ENCODE peak calls at places on chromosomes 7 and 10, in ten cellular contexts. N, C, S, E, U, D, W, G, L and I are unnamed samples.

GRCh38 chr10:29734980-29735627 is 100.3 kb upstream of the SVIL start:
- DNase-seq in N (peak; percentile 30), C (no peak), S (peak; percentile 66), E (peak; percentile 40), U (peak; percentile 81), D (peak; percentile 36), W (no peak), G (peak; percentile 55), L (peak; percentile 84), I (no peak)

GRCh38 chr10:34504534-34504933 is 310.6 kb downstream of the PARD3 start:
- DNase-seq in N (peak; percentile 96), C (peak; percentile 71), S (no peak), E (no peak), U (no peak), D (peak; percentile 74), W (peak; percentile 58), G (no peak), L (no peak), I (peak; percentile 79)

GRCh38 chr10:84314269-84314668 is 14.1 kb upstream of the CCSER2 start:
- DNase-seq in N (no peak), C (no peak), S (no peak), E (no peak), U (no peak), D (no peak), W (no peak), G (no peak), L (no peak), I (no peak)

GRCh38 chr7:25852995-25853713 is 298.8 kb upstream of the NFE2L3 start:
- DNase-seq in N (no peak), C (no peak), S (no peak), E (no peak), U (no peak), D (no peak), W (no peak), G (no peak), L (no peak), I (no peak)

GRCh38 chr7:83005410-83005809 is 157.3 kb downstream of the PCLO start:
- DNase-seq in N (peak; percentile 60), C (no peak), S (no peak), E (peak; percentile 11), U (no peak), D (peak; percentile 43), W (no peak), G (no peak), L (no peak), I (no peak)

GRCh38 chr7:72099784-72100183 is 312.4 kb downstream of the CALN1 start:
- DNase-seq in N (no peak), C (no peak), S (no peak), E (no peak), U (no peak), D (no peak), W (peak; percentile 90), G (no peak), L (no peak), I (no peak)

GRCh38 chr7:98879198-98879988 is 1.1 kb downstream of the TRRAP start:
- DNase-seq in N (peak; percentile 59), C (peak; percentile 17), S (peak; percentile 60), E (peak; percentile 89), U (no peak), D (peak; percentile 51), W (peak; percentile 14), G (no peak), L (no peak), I (peak; percentile 27)

GRCh38 chr10:46284286-46285229 is 2.2 kb upstream of the ANTXRL start:
- DNase-seq in N (peak; percentile 74), C (peak; percentile 34), S (peak; percentile 93), E (peak; percentile 76), U (peak; percentile 87), D (peak; percentile 89), W (peak; percentile 54), G (peak; percentile 81), L (peak; percentile 91), I (peak; percentile 17)

GRCh38 chr7:4805110-4805978 is 29.9 kb downstream of the AP5Z1 start:
- DNase-seq in N (no peak), C (no peak), S (no peak), E (no peak), U (no peak), D (no peak), W (no peak), G (no peak), L (peak; percentile 61), I (no peak)

GRCh38 chr10:12483996-12484944 is 134.9 kb downstream of the CAMK1D start:
- DNase-seq in N (no peak), C (no peak), S (no peak), E (peak; percentile 78), U (no peak), D (no peak), W (no peak), G (no peak), L (no peak), I (no peak)

GRCh38 chr10:117534321-117535044 is 8.1 kb upstream of the EMX2 start:
- DNase-seq in N (no peak), C (no peak), S (no peak), E (no peak), U (no peak), D (no peak), W (no peak), G (no peak), L (no peak), I (no peak)

GRCh38 chr10:117536359-117536861 is 6.1 kb upstream of the EMX2 start:
- DNase-seq in N (no peak), C (no peak), S (no peak), E (no peak), U (no peak), D (no peak), W (no peak), G (no peak), L (no peak), I (no peak)

GRCh38 chr10:117533507-117534281 is 8.9 kb upstream of the EMX2 start:
- DNase-seq in N (no peak), C (no peak), S (no peak), E (no peak), U (no peak), D (no peak), W (no peak), G (no peak), L (peak; percentile 28), I (no peak)

GRCh38 chr10:117535752-117536358 is 6.7 kb upstream of the EMX2 start:
- DNase-seq in N (no peak), C (no peak), S (no peak), E (no peak), U (no peak), D (no peak), W (no peak), G (no peak), L (no peak), I (no peak)

DNA sequence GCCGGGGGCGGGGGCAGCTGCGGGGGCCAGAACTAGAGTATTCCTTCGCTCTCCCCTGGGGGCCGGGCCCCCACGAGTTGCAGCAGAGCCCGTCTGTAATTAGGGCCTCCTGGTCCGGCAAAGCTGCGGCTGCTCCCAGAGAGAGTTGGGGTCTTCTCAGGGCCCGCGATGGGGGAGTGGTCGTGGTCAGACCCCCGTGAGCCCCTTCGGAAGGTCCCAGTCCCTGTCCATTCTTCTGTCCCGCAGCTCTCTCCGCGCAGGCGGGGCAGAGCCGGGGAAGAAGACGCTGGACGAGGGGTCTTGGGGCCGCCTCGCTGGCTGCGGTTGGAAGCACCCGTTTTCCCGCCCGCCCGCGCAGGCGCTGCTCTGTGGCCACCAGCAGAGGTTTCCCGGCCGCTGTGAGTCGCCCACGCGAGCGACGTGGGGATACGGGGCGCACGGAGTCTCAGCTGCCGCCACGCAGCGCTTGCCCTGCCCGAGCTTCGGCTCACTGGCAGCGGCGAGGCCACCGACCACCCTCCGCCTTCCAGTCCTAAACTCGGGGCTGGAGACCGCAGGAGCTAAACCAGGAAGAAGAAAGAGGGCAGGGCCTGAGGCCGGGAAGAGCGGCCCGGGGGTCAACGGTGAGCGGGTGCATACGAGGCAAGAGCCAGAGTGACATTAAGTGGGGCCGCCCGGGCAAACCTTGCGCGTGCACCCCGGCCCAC is 7.3 kb upstream of the EMX2 start:
- DNase-seq in N (no peak), C (no peak), S (no peak), E (no peak), U (no peak), D (no peak), W (no peak), G (no peak), L (no peak), I (no peak)
- H3K4me3 ChIP-seq in N (no peak overlapping the region), C (no peak overlapping the region), S (peak overlapping the region; percentile 37), E (no peak overlapping the region), U (peak overlapping the region; percentile 57), D (peak overlapping the region; percentile 45), W (peak overlapping the region; percentile 26), G (peak overlapping the region; percentile 40), L (peak overlapping the region; percentile 33), I (no peak overlapping the region)

GRCh38 chr10:5254488-5254887 is 57.9 kb downstream of the AKR1C4 start:
- DNase-seq in N (no peak), C (no peak), S (no peak), E (no peak), U (no peak), D (no peak), W (no peak), G (no peak), L (no peak), I (no peak)

DNA sequence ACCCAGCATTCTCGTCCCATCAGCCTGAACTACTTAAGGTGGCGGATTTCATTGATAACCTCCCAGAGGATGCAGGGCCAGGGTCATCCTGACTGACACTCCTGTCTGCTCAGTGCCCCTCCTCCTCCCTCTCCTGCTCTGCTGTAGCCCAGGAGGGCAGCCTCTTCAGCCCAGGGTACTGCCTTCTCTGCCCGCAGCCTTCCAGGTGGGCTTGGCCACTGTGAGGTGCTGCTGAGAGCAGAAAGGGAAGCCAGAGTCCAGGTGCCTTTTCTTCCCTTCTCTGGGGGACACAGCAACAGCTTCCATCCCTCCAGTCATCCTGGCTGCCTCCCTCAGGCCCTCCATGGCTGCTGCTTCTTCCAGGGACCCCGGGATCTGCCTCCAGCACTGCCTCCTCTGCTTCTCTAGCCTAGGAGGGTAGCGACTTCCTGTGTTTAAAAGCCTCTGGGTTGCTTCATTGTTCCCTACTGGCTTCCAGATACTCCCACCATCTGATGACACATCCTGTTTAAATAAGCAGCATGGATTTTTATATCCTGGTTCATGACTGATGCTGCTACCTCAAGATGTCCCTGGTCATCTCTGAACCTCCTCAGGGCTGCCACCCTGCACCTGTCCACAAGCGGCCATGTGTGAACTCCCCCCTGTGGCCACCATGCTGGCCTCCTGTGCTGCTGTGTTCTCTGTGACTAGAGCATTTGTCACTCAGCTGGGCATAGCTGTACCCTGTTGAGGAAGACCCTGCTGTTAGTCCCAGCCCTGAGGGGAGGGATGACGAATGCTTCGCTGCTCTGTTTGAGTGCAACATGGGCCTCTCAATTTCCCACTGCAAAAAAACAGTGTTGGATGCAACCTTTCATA is 55.8 kb downstream of the AKR1C4 start:
- DNase-seq in N (peak; percentile 27), C (peak; percentile 22), S (no peak), E (no peak), U (no peak), D (peak; percentile 75), W (peak; percentile 28), G (no peak), L (no peak), I (no peak)
- TF ChIP-seq CTCF in N (no peak), C (no peak), S (no peak), E (no peak), U (no peak), D (peak; percentile 18), W (no peak), G (no peak), L (no peak), I (no peak)

GRCh38 chr10:103854687-103855423 is 521 bp downstream of the SH3PXD2A start:
- DNase-seq in N (no peak), C (peak; percentile 24), S (peak; percentile 46), E (no peak), U (peak; percentile 57), D (no peak), W (peak; percentile 86), G (no peak), L (peak; percentile 78), I (no peak)
- H3K4me3 ChIP-seq in N (peak overlapping the region; percentile 74), C (peak overlapping the region; percentile 92), S (peak overlapping the region; percentile 79), E (no peak overlapping the region), U (peak overlapping the region; percentile 87), D (peak overlapping the region; percentile 79), W (peak overlapping the region; percentile 70), G (peak overlapping the region; percentile 73), L (peak overlapping the region; percentile 73), I (peak overlapping the region; percentile 43)

GRCh38 chr7:129055861-129056464 is 1.1 kb upstream of the TNPO3 start:
- DNase-seq in N (no peak), C (no peak), S (no peak), E (no peak), U (no peak), D (no peak), W (no peak), G (no peak), L (no peak), I (no peak)
- TF ChIP-seq CTCF in N (no peak), C (no peak), S (no peak), E (no peak), U (no peak), D (no peak), W (no peak), G (no peak), L (no peak), I (no peak)